ENCODE peak calls at places on chromosomes 12 and 14, in six cellular contexts. P, W, Q, V, R and N are unnamed samples.

GRCh38 chr12:13146539-13146938 is 43.1 kb upstream of the GSG1 start:
- DNase-seq in P (no peak), W (no peak), Q (no peak), V (peak), R (no peak), N (no peak)

GRCh38 chr14:100609941-100610391 is 22.7 kb upstream of the BEGAIN start:
- DNase-seq in P (no peak), W (peak), Q (no peak), V (no peak), R (no peak), N (no peak)

GRCh38 chr14:77111021-77111420 is 13.0 kb downstream of the CIPC start:
- DNase-seq in P (no peak), W (no peak), Q (no peak), V (no peak), R (no peak), N (peak)

GRCh38 chr12:32134144-32134888 is 27.7 kb downstream of the BICD1 start:
- DNase-seq in P (no peak), W (no peak), Q (peak), V (peak), R (no peak), N (peak)

GRCh38 chr12:81332054-81332453 is 254.2 kb downstream of the ACSS3 start:
- DNase-seq in P (no peak), W (no peak), Q (no peak), V (no peak), R (no peak), N (no peak)

GRCh38 chr12:111045941-111046340 is 125.6 kb upstream of the MYL2 start:
- DNase-seq in P (no peak), W (no peak), Q (no peak), V (no peak), R (no peak), N (no peak)

GRCh38 chr14:60684203-60684602 is 34.9 kb upstream of the SIX1 start:
- DNase-seq in P (no peak), W (no peak), Q (no peak), V (peak), R (peak), N (no peak)

GRCh38 chr14:93984987-93985410 is 8.6 kb upstream of the ASB2 start:
- DNase-seq in P (peak), W (no peak), Q (no peak), V (peak), R (peak), N (peak)

GRCh38 chr12:62732861-62733427 is 202.0 kb downstream of the PPM1H start:
- DNase-seq in P (no peak), W (peak), Q (no peak), V (peak), R (no peak), N (peak)

GRCh38 chr12:125029756-125030358 is 35.4 kb upstream of the AACS start:
- DNase-seq in P (no peak), W (no peak), Q (no peak), V (peak), R (no peak), N (no peak)

GRCh38 chr12:8970432-8970831 is 18.9 kb upstream of the KLRG1 start:
- DNase-seq in P (no peak), W (no peak), Q (no peak), V (no peak), R (no peak), N (peak)

GRCh38 chr12:27772328-27773049 is 7.5 kb upstream of the KLHL42 start:
- DNase-seq in P (no peak), W (no peak), Q (no peak), V (no peak), R (no peak), N (no peak)

GRCh38 chr12:114933428-114934160 is 249.6 kb upstream of the TBX3 start:
- DNase-seq in P (no peak), W (no peak), Q (no peak), V (peak), R (no peak), N (peak)

GRCh38 chr12:95545731-95546490 is 5.4 kb downstream of the USP44 start:
- DNase-seq in P (no peak), W (no peak), Q (no peak), V (no peak), R (no peak), N (no peak)

GRCh38 chr12:26188132-26188531 is 7.2 kb upstream of the SSPN start:
- DNase-seq in P (no peak), W (no peak), Q (no peak), V (peak), R (no peak), N (peak)

GRCh38 chr12:75481774-75482173 is 1.2 kb downstream of the GLIPR1 start:
- DNase-seq in P (no peak), W (no peak), Q (no peak), V (peak), R (no peak), N (peak)

GRCh38 chr12:59803735-59804134 is 207.9 kb downstream of the SLC16A7 start:
- DNase-seq in P (no peak), W (no peak), Q (no peak), V (no peak), R (no peak), N (peak)

GRCh38 chr12:20368653-20369163 is 371 bp downstream of the PDE3A start:
- DNase-seq in P (no peak), W (peak), Q (no peak), V (peak), R (peak), N (peak)

GRCh38 chr12:20369164-20370000 is 1.0 kb downstream of the PDE3A start:
- DNase-seq in P (peak), W (peak), Q (no peak), V (peak), R (peak), N (peak)

GRCh38 chr12:20370001-20370381 is 1.7 kb downstream of the PDE3A start:
- DNase-seq in P (peak), W (peak), Q (no peak), V (peak), R (peak), N (peak)

GRCh38 chr12:20372326-20373097 is 4.2 kb downstream of the PDE3A start:
- DNase-seq in P (no peak), W (no peak), Q (no peak), V (no peak), R (no peak), N (no peak)

DNA sequence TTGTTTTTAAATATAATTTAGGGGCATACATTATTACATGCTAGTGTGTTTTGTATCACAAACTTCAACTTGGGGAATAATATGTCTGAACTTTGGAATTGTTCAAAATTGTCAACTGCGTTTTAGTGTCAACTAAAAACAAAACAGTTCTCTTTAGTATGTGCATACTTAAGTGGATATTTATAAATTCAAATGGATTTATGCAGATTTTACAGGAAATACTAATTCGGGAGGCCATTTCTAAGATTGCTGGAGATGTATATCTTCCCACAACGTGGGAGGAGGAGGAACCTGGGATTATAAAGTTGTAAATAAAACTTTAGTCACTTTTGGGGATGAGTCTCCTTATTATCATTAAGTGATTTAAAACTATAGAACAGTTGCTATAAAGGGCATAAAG is 2.5 kb downstream of the PDE3A start:
- DNase-seq in P (no peak), W (no peak), Q (no peak), V (no peak), R (no peak), N (no peak)
- H3K4me3 ChIP-seq in P (peak), W (no peak), Q (no peak), V (no peak), R (no peak), N (no peak)

GRCh38 chr12:107564946-107565345 is 120.7 kb upstream of the PWP1 start:
- DNase-seq in P (no peak), W (peak), Q (no peak), V (peak), R (peak), N (peak)
- TF ChIP-seq CTCF in P (no peak), W (no peak), Q (peak), V (peak), R (no peak), N (peak)

GRCh38 chr14:104863131-104863862 is 1.8 kb upstream of the CEP170B start:
- DNase-seq in P (no peak), W (no peak), Q (no peak), V (no peak), R (no peak), N (no peak)
- H3K4me3 ChIP-seq in P (no peak), W (no peak), Q (no peak), V (no peak), R (no peak), N (no peak)

GRCh38 chr12:91414636-91415035 is 232.0 kb upstream of the DCN start:
- DNase-seq in P (no peak), W (no peak), Q (no peak), V (no peak), R (no peak), N (no peak)

GRCh38 chr12:91418691-91419090 is 236.1 kb upstream of the DCN start:
- DNase-seq in P (no peak), W (no peak), Q (no peak), V (no peak), R (no peak), N (no peak)

GRCh38 chr12:91414147-91414546 is 231.5 kb upstream of the DCN start:
- DNase-seq in P (no peak), W (no peak), Q (no peak), V (no peak), R (no peak), N (no peak)

GRCh38 chr12:91417649-91418048 is 235.0 kb upstream of the DCN start:
- DNase-seq in P (no peak), W (no peak), Q (no peak), V (no peak), R (no peak), N (no peak)

GRCh38 chr12:91413591-91413990 is 231.0 kb upstream of the DCN start:
- DNase-seq in P (no peak), W (no peak), Q (no peak), V (peak), R (peak), N (peak)
- TF ChIP-seq CTCF in P (no peak), W (no peak), Q (no peak), V (no peak), R (no peak), N (no peak)

GRCh38 chr14:57066887-57067513 is 201.7 kb downstream of the EXOC5 start:
- DNase-seq in P (peak), W (no peak), Q (no peak), V (peak), R (peak), N (peak)

GRCh38 chr14:57073986-57074385 is 194.7 kb downstream of the EXOC5 start:
- DNase-seq in P (no peak), W (no peak), Q (no peak), V (no peak), R (no peak), N (no peak)

GRCh38 chr14:57068511-57068910 is 200.2 kb downstream of the EXOC5 start:
- DNase-seq in P (no peak), W (no peak), Q (no peak), V (no peak), R (no peak), N (no peak)

GRCh38 chr14:57069702-57070101 is 199.0 kb downstream of the EXOC5 start:
- DNase-seq in P (no peak), W (no peak), Q (no peak), V (no peak), R (no peak), N (no peak)

DNA sequence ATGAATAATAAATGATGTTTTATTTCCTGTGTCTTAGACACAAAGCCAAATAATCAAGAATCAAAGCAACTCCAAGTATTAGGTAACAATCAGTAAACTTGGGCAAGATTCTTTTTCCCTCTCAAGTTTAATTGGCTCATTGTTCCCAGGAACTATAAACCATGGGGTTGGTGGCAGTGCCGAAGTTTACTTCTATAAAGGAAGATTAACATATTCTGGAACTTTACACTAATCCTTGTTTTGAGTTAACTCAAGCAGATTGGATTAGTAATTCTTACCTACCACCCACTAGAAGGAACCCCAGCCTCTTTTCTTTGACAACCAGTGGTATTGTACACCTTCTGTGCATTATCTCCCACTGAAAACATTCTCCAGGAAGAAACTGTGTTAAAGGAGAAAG is 197.1 kb downstream of the EXOC5 start:
- DNase-seq in P (no peak), W (no peak), Q (no peak), V (no peak), R (no peak), N (no peak)
- H3K4me3 ChIP-seq in P (no peak), W (no peak), Q (no peak), V (no peak), R (no peak), N (no peak)